ENCODE peak calls at places on chromosomes 11 and 22, in six cellular contexts. One of them, this sample, is unnamed.

GRCh38 chr11:9758676-9759518 is 95.0 kb downstream of the SWAP70 start:
- DNase-seq in K562: peak; percentile 65
- DNase-seq in GM12878: no peak
- DNase-seq in SK-N-SH: peak; percentile 92
- DNase-seq in H1: peak; percentile 79
- DNase-seq in HepG2: peak; percentile 53
- DNase-seq in this sample: peak; percentile 41

GRCh38 chr11:17277024-17277584 is 565 bp downstream of the NUCB2 start:
- DNase-seq in GM12878: no peak
- DNase-seq in H1: no peak
- DNase-seq in K562: no peak
- DNase-seq in SK-N-SH: no peak
- DNase-seq in HepG2: no peak
- DNase-seq in this sample: peak; percentile 78

GRCh38 chr11:6438979-6439571 is 1.7 kb downstream of the HPX start:
- DNase-seq in SK-N-SH: peak; percentile 64
- DNase-seq in K562: peak; percentile 51
- DNase-seq in GM12878: no peak
- DNase-seq in HepG2: peak; percentile 67
- DNase-seq in H1: peak; percentile 54
- DNase-seq in this sample: peak; percentile 52

GRCh38 chr22:27501191-27501936 is 300.2 kb downstream of the MN1 start:
- DNase-seq in SK-N-SH: no peak
- DNase-seq in K562: no peak
- DNase-seq in H1: no peak
- DNase-seq in HepG2: no peak
- DNase-seq in GM12878: no peak
- DNase-seq in this sample: no peak

GRCh38 chr11:117809236-117810055 is 12.4 kb upstream of the DSCAML1 start:
- DNase-seq in H1: peak; percentile 73
- DNase-seq in HepG2: no peak
- DNase-seq in SK-N-SH: peak; percentile 90
- DNase-seq in GM12878: no peak
- DNase-seq in K562: peak; percentile 72
- DNase-seq in this sample: peak; percentile 78

GRCh38 chr22:35861451-35861850 is 143.8 kb downstream of the APOL5 start:
- DNase-seq in GM12878: no peak
- DNase-seq in H1: no peak
- DNase-seq in K562: no peak
- DNase-seq in HepG2: no peak
- DNase-seq in SK-N-SH: no peak
- DNase-seq in this sample: no peak

GRCh38 chr22:31944700-31945477 is 554 bp downstream of the YWHAH start:
- DNase-seq in GM12878: no peak
- DNase-seq in HepG2: no peak
- DNase-seq in K562: peak; percentile 77
- DNase-seq in SK-N-SH: peak; percentile 82
- DNase-seq in H1: peak; percentile 71
- DNase-seq in this sample: no peak

GRCh38 chr11:31795706-31796522 is 15.2 kb downstream of the PAX6 start:
- DNase-seq in H1: no peak
- DNase-seq in K562: no peak
- DNase-seq in HepG2: no peak
- DNase-seq in SK-N-SH: no peak
- DNase-seq in GM12878: no peak
- DNase-seq in this sample: no peak

GRCh38 chr11:129639300-129639699 is 176.3 kb upstream of the TMEM45B start:
- DNase-seq in GM12878: no peak
- DNase-seq in H1: no peak
- DNase-seq in HepG2: peak; percentile 3
- DNase-seq in K562: no peak
- DNase-seq in SK-N-SH: no peak
- DNase-seq in this sample: no peak

GRCh38 chr22:32558681-32559355 is 84.2 kb downstream of the FBXO7 start:
- DNase-seq in GM12878: no peak
- DNase-seq in H1: no peak
- DNase-seq in SK-N-SH: no peak
- DNase-seq in K562: no peak
- DNase-seq in HepG2: no peak
- DNase-seq in this sample: no peak

GRCh38 chr11:29129850-29130249 is 887.0 kb downstream of the KCNA4 start:
- DNase-seq in SK-N-SH: no peak
- DNase-seq in H1: no peak
- DNase-seq in HepG2: no peak
- DNase-seq in GM12878: no peak
- DNase-seq in K562: no peak
- DNase-seq in this sample: no peak

GRCh38 chr22:29784451-29785361 is 17.5 kb downstream of the UQCR10 start:
- DNase-seq in HepG2: peak; percentile 38
- DNase-seq in K562: no peak
- DNase-seq in H1: no peak
- DNase-seq in GM12878: no peak
- DNase-seq in SK-N-SH: no peak
- DNase-seq in this sample: no peak

GRCh38 chr11:70871881-70872280 is 380.5 kb downstream of the SHANK2 start:
- DNase-seq in SK-N-SH: no peak
- DNase-seq in HepG2: no peak
- DNase-seq in K562: no peak
- DNase-seq in H1: no peak
- DNase-seq in GM12878: no peak
- DNase-seq in this sample: no peak

GRCh38 chr11:114262681-114263509 is 33.3 kb upstream of the NNMT start:
- DNase-seq in H1: no peak
- DNase-seq in SK-N-SH: peak; percentile 75
- DNase-seq in K562: peak; percentile 56
- DNase-seq in GM12878: no peak
- DNase-seq in HepG2: peak; percentile 44
- DNase-seq in this sample: peak; percentile 44

GRCh38 chr11:47507016-47507631 is 45.8 kb downstream of the CELF1 start:
- DNase-seq in GM12878: peak; percentile 50
- DNase-seq in HepG2: no peak
- DNase-seq in SK-N-SH: no peak
- DNase-seq in H1: no peak
- DNase-seq in K562: no peak
- DNase-seq in this sample: no peak

GRCh38 chr11:1111545-1112212 is 37.0 kb downstream of the MUC2 start:
- DNase-seq in K562: no peak
- DNase-seq in HepG2: no peak
- DNase-seq in SK-N-SH: no peak
- DNase-seq in GM12878: no peak
- DNase-seq in H1: no peak
- DNase-seq in this sample: no peak

GRCh38 chr11:9982127-9982795 is 311.8 kb downstream of the SBF2 start:
- DNase-seq in HepG2: no peak
- DNase-seq in SK-N-SH: no peak
- DNase-seq in K562: no peak
- DNase-seq in GM12878: no peak
- DNase-seq in H1: no peak
- DNase-seq in this sample: no peak

GRCh38 chr11:118223992-118224391 is 819 bp downstream of the JAML start:
- DNase-seq in H1: no peak
- DNase-seq in GM12878: no peak
- DNase-seq in K562: no peak
- DNase-seq in HepG2: no peak
- DNase-seq in SK-N-SH: no peak
- DNase-seq in this sample: no peak

GRCh38 chr22:44668190-44668885 is 33.7 kb upstream of the PRR5 start:
- DNase-seq in SK-N-SH: peak; percentile 90
- DNase-seq in HepG2: no peak
- DNase-seq in GM12878: no peak
- DNase-seq in K562: peak; percentile 79
- DNase-seq in H1: peak; percentile 80
- DNase-seq in this sample: no peak

GRCh38 chr11:127003260-127003981 is 2.9 kb upstream of the KIRREL3 start:
- DNase-seq in H1: peak; percentile 84
- DNase-seq in GM12878: no peak
- DNase-seq in HepG2: no peak
- DNase-seq in SK-N-SH: peak; percentile 91
- DNase-seq in K562: peak; percentile 12
- DNase-seq in this sample: no peak
- TF ChIP-seq CTCF in H1: peak; percentile 67
- TF ChIP-seq CTCF in GM12878: peak; percentile 16
- TF ChIP-seq CTCF in HepG2: peak; percentile 34
- TF ChIP-seq CTCF in SK-N-SH: peak; percentile 67
- TF ChIP-seq CTCF in K562: no peak
- TF ChIP-seq CTCF in this sample: no peak

GRCh38 chr11:64339319-64339718 is 685 bp upstream of the CCDC88B start:
- DNase-seq in GM12878: no peak
- DNase-seq in H1: no peak
- DNase-seq in K562: no peak
- DNase-seq in SK-N-SH: no peak
- DNase-seq in HepG2: no peak
- DNase-seq in this sample: no peak
- H3K4me3 ChIP-seq in GM12878: peak overlapping the region; percentile 90
- H3K4me3 ChIP-seq in H1: no peak overlapping the region
- H3K4me3 ChIP-seq in K562: no peak overlapping the region
- H3K4me3 ChIP-seq in SK-N-SH: no peak overlapping the region
- H3K4me3 ChIP-seq in HepG2: no peak overlapping the region
- H3K4me3 ChIP-seq in this sample: no peak overlapping the region

GRCh38 chr11:30196400-30197206 is 34.2 kb upstream of the FSHB start:
- DNase-seq in HepG2: peak; percentile 25
- DNase-seq in SK-N-SH: peak; percentile 37
- DNase-seq in K562: peak; percentile 36
- DNase-seq in H1: peak; percentile 89
- DNase-seq in GM12878: no peak
- DNase-seq in this sample: peak; percentile 5
- TF ChIP-seq GABPA in HepG2: no peak
- TF ChIP-seq GABPA in SK-N-SH: no peak
- TF ChIP-seq GABPA in K562: no peak
- TF ChIP-seq GABPA in H1: no peak
- TF ChIP-seq GABPA in GM12878: no peak
- TF ChIP-seq GABPA in this sample: no peak

DNA sequence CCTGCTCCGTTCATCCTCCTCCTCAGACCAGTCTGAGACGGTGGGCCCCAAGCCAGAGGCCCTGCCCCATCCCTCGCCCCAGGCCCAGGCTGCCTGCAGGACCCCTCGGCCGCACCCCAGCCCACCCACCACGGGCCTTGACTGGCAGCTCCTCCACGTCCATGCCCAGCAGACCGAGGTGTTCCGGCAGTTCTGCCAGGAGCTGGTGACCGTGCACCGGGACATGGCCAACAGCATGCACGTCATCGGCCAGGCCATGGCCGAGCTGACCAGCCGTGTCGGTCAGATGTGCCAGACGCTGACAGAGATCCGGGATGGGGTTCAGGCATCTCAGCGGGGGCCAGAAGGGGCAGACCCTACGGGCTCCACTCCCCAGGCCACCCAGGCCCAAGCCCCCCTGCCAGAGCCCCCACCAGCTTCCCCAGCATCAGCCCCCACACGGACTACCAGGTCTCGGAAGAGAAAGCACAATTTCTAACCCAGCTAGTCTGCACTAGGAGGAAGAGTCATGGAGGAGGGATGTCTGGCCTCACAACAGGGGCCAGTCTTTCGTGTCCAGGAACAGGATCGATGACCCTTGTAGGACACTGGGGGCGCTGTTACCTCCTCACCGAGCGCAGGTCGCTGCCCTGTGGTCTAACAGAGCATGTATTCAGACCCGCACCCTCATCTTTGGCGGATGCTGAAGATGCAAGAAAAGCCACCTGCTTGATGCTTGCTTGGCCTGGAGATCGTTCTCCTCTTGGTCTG is 66.3 kb downstream of the PRDM11 start:
- DNase-seq in K562: peak; percentile 69
- DNase-seq in GM12878: no peak
- DNase-seq in SK-N-SH: no peak
- DNase-seq in H1: peak; percentile 74
- DNase-seq in HepG2: no peak
- DNase-seq in this sample: no peak
- TF ChIP-seq CTCF in K562: peak; percentile 61
- TF ChIP-seq CTCF in GM12878: peak; percentile 6
- TF ChIP-seq CTCF in SK-N-SH: peak; percentile 38
- TF ChIP-seq CTCF in H1: peak; percentile 93
- TF ChIP-seq CTCF in HepG2: peak; percentile 13
- TF ChIP-seq CTCF in this sample: no peak

GRCh38 chr11:67600324-67601029 is 6.3 kb upstream of the NDUFV1 start:
- DNase-seq in H1: no peak
- DNase-seq in K562: no peak
- DNase-seq in SK-N-SH: no peak
- DNase-seq in GM12878: peak; percentile 64
- DNase-seq in HepG2: no peak
- DNase-seq in this sample: peak; percentile 66
- H3K4me3 ChIP-seq in H1: no peak overlapping the region
- H3K4me3 ChIP-seq in K562: no peak overlapping the region
- H3K4me3 ChIP-seq in SK-N-SH: no peak overlapping the region
- H3K4me3 ChIP-seq in GM12878: peak overlapping the region; percentile 59
- H3K4me3 ChIP-seq in HepG2: no peak overlapping the region
- H3K4me3 ChIP-seq in this sample: no peak overlapping the region

GRCh38 chr11:106127604-106128003 is 50.1 kb downstream of the AASDHPPT start:
- DNase-seq in K562: no peak
- DNase-seq in GM12878: no peak
- DNase-seq in SK-N-SH: no peak
- DNase-seq in HepG2: no peak
- DNase-seq in H1: no peak
- DNase-seq in this sample: no peak
- TF ChIP-seq GABPA in K562: no peak
- TF ChIP-seq GABPA in GM12878: no peak
- TF ChIP-seq GABPA in SK-N-SH: no peak
- TF ChIP-seq GABPA in HepG2: no peak
- TF ChIP-seq GABPA in H1: no peak
- TF ChIP-seq GABPA in this sample: no peak

DNA sequence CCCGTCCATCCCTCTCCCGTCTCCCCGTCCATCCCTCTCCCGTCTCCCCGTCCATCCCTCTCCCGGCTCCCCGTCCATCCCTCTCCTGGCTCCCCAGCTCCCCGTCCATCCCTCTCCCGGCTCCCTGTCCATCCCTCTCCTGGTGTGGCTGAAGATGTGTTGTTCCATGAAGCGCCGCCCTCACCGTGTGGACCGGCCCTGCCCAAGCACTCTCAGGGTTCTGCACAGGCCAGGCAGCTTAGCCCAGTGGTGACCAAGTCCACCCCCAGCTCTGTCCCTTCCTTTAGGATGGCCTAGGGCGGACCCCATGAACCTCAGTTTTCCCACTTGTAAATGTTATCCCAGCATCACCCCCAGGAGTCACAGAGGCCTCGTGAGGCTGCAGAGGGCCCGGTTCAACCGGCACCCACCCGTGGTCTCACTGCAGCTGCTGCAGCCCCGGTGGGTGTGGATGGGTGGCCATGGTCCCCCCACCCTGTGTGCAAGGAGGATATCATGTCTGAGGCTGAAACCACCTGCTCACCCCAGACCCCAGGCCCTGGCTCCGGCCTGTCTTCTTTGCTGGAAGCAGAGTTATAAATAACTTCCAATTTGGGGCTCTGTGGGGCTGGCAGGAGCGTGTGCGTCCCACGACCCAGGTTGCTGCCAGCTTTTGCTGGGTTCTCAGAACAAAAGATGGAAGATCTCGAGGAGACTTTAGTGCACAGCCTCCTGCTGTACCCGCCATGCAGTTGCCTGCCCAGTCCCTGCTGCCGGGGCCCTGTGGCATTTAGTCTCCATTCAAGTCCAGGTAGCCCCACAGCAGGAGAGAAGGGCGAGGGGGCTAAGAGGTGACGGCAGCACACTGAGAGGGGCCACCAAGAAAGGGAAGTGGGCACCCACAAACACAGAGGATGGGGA is 1147.8 kb downstream of the BRD1 start:
- DNase-seq in GM12878: no peak
- DNase-seq in HepG2: no peak
- DNase-seq in H1: no peak
- DNase-seq in SK-N-SH: no peak
- DNase-seq in K562: no peak
- DNase-seq in this sample: no peak
- TF ChIP-seq CTCF in GM12878: no peak
- TF ChIP-seq CTCF in HepG2: no peak
- TF ChIP-seq CTCF in H1: no peak
- TF ChIP-seq CTCF in SK-N-SH: no peak
- TF ChIP-seq CTCF in K562: no peak
- TF ChIP-seq CTCF in this sample: no peak

This sample was measured in HL-60.